ENCODE peak calls at places on chromosomes 6 and 20, in five cellular contexts. One of them, this sample, is unnamed.
A peak's percentile ranks its signal among the peaks of the same experiment; 100 is the strongest.

GRCh38 chr6:25486580-25486979 is 165.4 kb upstream of the SCGN start:
- DNase-seq in AG09309: no peak
- DNase-seq in cardiac fibroblast: no peak
- DNase-seq in fibroblast of mammary gland: no peak
- DNase-seq in AG10803: no peak
- DNase-seq in this sample: no peak

GRCh38 chr6:16929814-16930213 is 168.6 kb upstream of the ATXN1 start:
- DNase-seq in AG09309: peak; percentile 100
- DNase-seq in cardiac fibroblast: peak; percentile 77
- DNase-seq in fibroblast of mammary gland: peak; percentile 98
- DNase-seq in AG10803: peak; percentile 100
- DNase-seq in this sample: peak; percentile 99

GRCh38 chr6:18264338-18265098 is at the start of gene DEK:
- DNase-seq in AG09309: no peak
- DNase-seq in cardiac fibroblast: peak; percentile 83
- DNase-seq in fibroblast of mammary gland: peak; percentile 76
- DNase-seq in AG10803: peak; percentile 81
- DNase-seq in this sample: no peak

GRCh38 chr6:2448826-2449571 is 203.6 kb upstream of the GMDS start:
- DNase-seq in AG09309: peak; percentile 61
- DNase-seq in cardiac fibroblast: peak; percentile 86
- DNase-seq in fibroblast of mammary gland: peak; percentile 89
- DNase-seq in AG10803: peak; percentile 84
- DNase-seq in this sample: peak; percentile 40

GRCh38 chr20:57080796-57081195 is 185.6 kb downstream of the BMP7 start:
- DNase-seq in AG09309: no peak
- DNase-seq in cardiac fibroblast: no peak
- DNase-seq in fibroblast of mammary gland: peak; percentile 55
- DNase-seq in AG10803: peak; percentile 68
- DNase-seq in this sample: no peak

GRCh38 chr20:22652685-22653568 is 68.6 kb upstream of the FOXA2 start:
- DNase-seq in AG09309: no peak
- DNase-seq in cardiac fibroblast: no peak
- DNase-seq in fibroblast of mammary gland: no peak
- DNase-seq in AG10803: no peak
- DNase-seq in this sample: no peak

GRCh38 chr6:124393536-124393935 is 568.7 kb upstream of the RNF217 start:
- DNase-seq in AG09309: no peak
- DNase-seq in cardiac fibroblast: no peak
- DNase-seq in fibroblast of mammary gland: peak; percentile 21
- DNase-seq in AG10803: no peak
- DNase-seq in this sample: no peak

GRCh38 chr6:84641076-84641475 is 123.3 kb downstream of the TBX18 start:
- DNase-seq in AG09309: no peak
- DNase-seq in cardiac fibroblast: no peak
- DNase-seq in fibroblast of mammary gland: no peak
- DNase-seq in AG10803: no peak
- DNase-seq in this sample: no peak

GRCh38 chr6:164216368-164216767 is 801.9 kb downstream of the QKI start:
- DNase-seq in AG09309: no peak
- DNase-seq in cardiac fibroblast: no peak
- DNase-seq in fibroblast of mammary gland: no peak
- DNase-seq in AG10803: no peak
- DNase-seq in this sample: no peak

GRCh38 chr6:69917834-69918233 is 51.5 kb downstream of the COL19A1 start:
- DNase-seq in AG09309: no peak
- DNase-seq in cardiac fibroblast: peak; percentile 94
- DNase-seq in fibroblast of mammary gland: peak; percentile 87
- DNase-seq in AG10803: peak; percentile 28
- DNase-seq in this sample: peak; percentile 10

GRCh38 chr20:43681991-43682410 is 15.1 kb downstream of the MYBL2 start:
- DNase-seq in AG09309: no peak
- DNase-seq in cardiac fibroblast: no peak
- DNase-seq in fibroblast of mammary gland: no peak
- DNase-seq in AG10803: no peak
- DNase-seq in this sample: no peak

GRCh38 chr6:111712398-111712797 is 106.7 kb upstream of the TRAF3IP2 start:
- DNase-seq in AG09309: no peak
- DNase-seq in cardiac fibroblast: peak; percentile 74
- DNase-seq in fibroblast of mammary gland: peak; percentile 56
- DNase-seq in AG10803: peak; percentile 85
- DNase-seq in this sample: peak; percentile 65

GRCh38 chr6:54481096-54481495 is 172.9 kb downstream of the TINAG start:
- DNase-seq in AG09309: no peak
- DNase-seq in cardiac fibroblast: no peak
- DNase-seq in fibroblast of mammary gland: peak; percentile 1
- DNase-seq in AG10803: no peak
- DNase-seq in this sample: no peak

GRCh38 chr20:3082306-3082951 is 2.1 kb downstream of the AVP start:
- DNase-seq in AG09309: no peak
- DNase-seq in cardiac fibroblast: no peak
- DNase-seq in fibroblast of mammary gland: no peak
- DNase-seq in AG10803: no peak
- DNase-seq in this sample: no peak

GRCh38 chr20:50450961-50451752 is 59.0 kb upstream of the PTPN1 start:
- DNase-seq in AG09309: peak; percentile 24
- DNase-seq in cardiac fibroblast: peak; percentile 60
- DNase-seq in fibroblast of mammary gland: peak; percentile 71
- DNase-seq in AG10803: peak; percentile 63
- DNase-seq in this sample: no peak

GRCh38 chr6:11384531-11385309 is 152.3 kb upstream of the NEDD9 start:
- DNase-seq in AG09309: peak; percentile 38
- DNase-seq in cardiac fibroblast: peak; percentile 37
- DNase-seq in fibroblast of mammary gland: peak; percentile 27
- DNase-seq in AG10803: peak; percentile 95
- DNase-seq in this sample: no peak

GRCh38 chr20:9447182-9447581 is 67.2 kb upstream of the LAMP5 start:
- DNase-seq in AG09309: no peak
- DNase-seq in cardiac fibroblast: no peak
- DNase-seq in fibroblast of mammary gland: no peak
- DNase-seq in AG10803: no peak
- DNase-seq in this sample: no peak

GRCh38 chr6:22322103-22322882 is 25.5 kb upstream of the PRL start:
- DNase-seq in AG09309: no peak
- DNase-seq in cardiac fibroblast: peak; percentile 28
- DNase-seq in fibroblast of mammary gland: no peak
- DNase-seq in AG10803: no peak
- DNase-seq in this sample: no peak

GRCh38 chr20:41078329-41078728 is 49.7 kb downstream of the TOP1 start:
- DNase-seq in AG09309: peak; percentile 29
- DNase-seq in cardiac fibroblast: peak; percentile 68
- DNase-seq in fibroblast of mammary gland: peak; percentile 51
- DNase-seq in AG10803: peak; percentile 65
- DNase-seq in this sample: peak; percentile 33

GRCh38 chr6:89950879-89951391 is 56.7 kb downstream of the GJA10 start:
- DNase-seq in AG09309: no peak
- DNase-seq in cardiac fibroblast: peak; percentile 22
- DNase-seq in fibroblast of mammary gland: peak; percentile 12
- DNase-seq in AG10803: no peak
- DNase-seq in this sample: no peak

GRCh38 chr20:62289898-62290297 is 12.9 kb upstream of the ADRM1 start:
- DNase-seq in AG09309: no peak
- DNase-seq in cardiac fibroblast: no peak
- DNase-seq in fibroblast of mammary gland: no peak
- DNase-seq in AG10803: no peak
- DNase-seq in this sample: no peak

DNA sequence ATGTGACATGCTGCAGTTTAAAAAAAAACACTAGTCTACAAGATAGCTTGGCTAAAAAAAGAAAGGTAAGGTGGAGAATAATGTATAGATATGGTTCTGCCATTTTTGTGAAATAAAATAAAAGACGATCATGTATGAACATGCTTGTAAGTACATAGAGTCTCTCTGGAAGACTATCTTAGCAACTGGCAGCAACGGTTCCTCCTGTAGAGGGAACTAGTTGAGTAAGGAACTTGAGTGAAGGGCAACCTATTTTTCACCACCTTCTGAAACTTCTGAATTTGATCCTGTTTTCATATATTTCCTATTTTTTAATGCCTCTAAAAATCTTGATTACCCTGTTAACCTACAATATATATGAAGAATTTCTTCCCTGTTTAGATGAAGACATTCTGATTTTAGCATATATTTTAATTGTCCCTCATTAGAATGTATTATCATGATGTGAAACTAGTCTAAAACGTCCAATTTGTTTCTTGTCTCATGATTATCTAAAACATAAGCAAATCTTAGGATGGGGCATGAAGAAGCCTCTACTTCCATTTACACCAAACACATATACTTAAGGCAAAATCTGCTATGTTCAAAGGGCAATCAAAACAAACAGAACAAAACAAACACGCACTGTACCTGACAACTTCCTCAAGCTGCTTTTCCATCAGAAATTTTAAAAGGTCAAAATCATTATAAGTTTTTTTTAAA is 202.5 kb downstream of the ISM1 start:
- DNase-seq in AG09309: no peak
- DNase-seq in cardiac fibroblast: no peak
- DNase-seq in fibroblast of mammary gland: no peak
- DNase-seq in AG10803: no peak
- DNase-seq in this sample: no peak
- TF ChIP-seq CTCF in AG09309: no peak
- TF ChIP-seq CTCF in cardiac fibroblast: no peak
- TF ChIP-seq CTCF in fibroblast of mammary gland: no peak
- TF ChIP-seq CTCF in AG10803: no peak
- TF ChIP-seq CTCF in this sample: no peak

DNA sequence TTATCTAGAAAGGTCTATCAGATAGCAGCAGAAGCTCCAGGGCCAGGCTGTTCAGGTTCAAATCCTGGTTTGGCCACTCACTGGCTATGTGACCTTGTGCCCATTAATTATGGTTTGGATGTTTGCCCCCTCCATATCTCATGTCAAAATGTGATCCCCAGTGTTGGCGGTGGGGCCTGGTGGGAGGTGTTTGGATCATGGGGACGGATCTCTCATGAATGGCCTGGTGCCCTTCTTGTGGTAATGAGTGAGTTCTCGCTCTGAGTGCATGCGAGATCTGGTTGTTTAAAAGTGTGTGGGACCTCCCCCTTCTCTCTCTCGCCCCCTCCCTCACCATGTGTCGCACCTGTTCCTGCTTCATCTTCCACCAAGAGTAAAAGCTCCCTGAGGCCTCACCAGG is 240.9 kb downstream of the LRFN2 start:
- DNase-seq in AG09309: no peak
- DNase-seq in cardiac fibroblast: no peak
- DNase-seq in fibroblast of mammary gland: no peak
- DNase-seq in AG10803: no peak
- DNase-seq in this sample: no peak
- H3K4me3 ChIP-seq in AG09309: no peak overlapping the region
- H3K4me3 ChIP-seq in cardiac fibroblast: no peak overlapping the region
- H3K4me3 ChIP-seq in fibroblast of mammary gland: no peak overlapping the region
- H3K4me3 ChIP-seq in AG10803: no peak overlapping the region
- H3K4me3 ChIP-seq in this sample: no peak overlapping the region

GRCh38 chr6:169215201-169215661 is 38.4 kb downstream of the THBS2 start:
- DNase-seq in AG09309: no peak
- DNase-seq in cardiac fibroblast: peak; percentile 45
- DNase-seq in fibroblast of mammary gland: peak; percentile 66
- DNase-seq in AG10803: peak; percentile 30
- DNase-seq in this sample: no peak

GRCh38 chr6:169212436-169212835 is 41.2 kb downstream of the THBS2 start:
- DNase-seq in AG09309: no peak
- DNase-seq in cardiac fibroblast: peak; percentile 30
- DNase-seq in fibroblast of mammary gland: no peak
- DNase-seq in AG10803: no peak
- DNase-seq in this sample: no peak

GRCh38 chr6:169211881-169212280 is 41.8 kb downstream of the THBS2 start:
- DNase-seq in AG09309: no peak
- DNase-seq in cardiac fibroblast: no peak
- DNase-seq in fibroblast of mammary gland: no peak
- DNase-seq in AG10803: no peak
- DNase-seq in this sample: no peak

GRCh38 chr6:169213814-169214520 is 39.7 kb downstream of the THBS2 start:
- DNase-seq in AG09309: no peak
- DNase-seq in cardiac fibroblast: no peak
- DNase-seq in fibroblast of mammary gland: no peak
- DNase-seq in AG10803: no peak
- DNase-seq in this sample: no peak

DNA sequence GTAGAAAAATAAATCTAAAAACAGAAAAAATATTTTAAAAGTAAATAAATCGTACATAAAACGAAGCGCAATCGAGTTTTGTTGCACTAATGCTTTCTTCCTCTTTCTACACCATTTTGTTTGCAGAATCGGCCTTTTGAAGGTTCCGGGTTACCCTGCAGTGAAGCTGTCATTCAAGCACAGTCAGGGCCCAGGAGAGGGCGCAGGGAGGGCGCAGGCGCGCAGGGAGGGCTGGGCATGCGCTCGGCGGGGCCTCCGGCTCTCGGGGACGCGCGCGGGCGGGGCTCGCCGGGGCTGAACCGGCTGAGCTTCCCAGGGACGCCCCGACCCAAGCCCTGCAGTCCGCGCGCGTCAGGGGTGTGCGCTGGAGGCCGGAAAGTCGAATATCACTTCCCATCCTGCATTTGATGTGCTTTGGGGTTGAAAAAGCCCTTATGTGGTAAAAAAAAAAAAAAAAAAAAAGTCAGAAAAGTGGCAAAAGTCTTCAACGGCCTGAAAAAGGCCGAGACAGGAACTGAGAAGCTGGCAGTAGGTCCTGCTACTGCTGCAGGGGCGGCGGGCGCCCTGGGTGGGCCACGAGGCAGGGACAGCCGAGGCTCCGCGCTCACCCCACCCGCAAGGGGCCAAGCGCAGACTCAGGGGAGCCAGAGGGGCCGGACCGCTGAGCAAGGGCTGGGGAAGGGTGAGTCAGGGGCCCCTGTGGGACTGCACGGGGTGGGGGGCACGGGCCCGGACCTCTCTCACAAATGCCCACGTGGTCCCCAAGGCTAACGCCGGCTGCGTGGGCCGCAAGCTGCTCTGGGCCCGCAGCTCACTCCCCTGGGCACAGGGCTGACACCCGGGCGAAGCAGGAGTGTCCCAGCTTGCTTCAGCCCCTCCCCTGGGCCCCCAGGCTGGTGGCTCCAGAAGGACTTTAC is 40.5 kb downstream of the THBS2 start:
- DNase-seq in AG09309: no peak
- DNase-seq in cardiac fibroblast: peak; percentile 90
- DNase-seq in fibroblast of mammary gland: peak; percentile 81
- DNase-seq in AG10803: peak; percentile 83
- DNase-seq in this sample: no peak
- TF ChIP-seq CTCF in AG09309: peak; percentile 28
- TF ChIP-seq CTCF in cardiac fibroblast: peak; percentile 31
- TF ChIP-seq CTCF in fibroblast of mammary gland: peak; percentile 30
- TF ChIP-seq CTCF in AG10803: peak; percentile 50
- TF ChIP-seq CTCF in this sample: peak; percentile 70

DNA sequence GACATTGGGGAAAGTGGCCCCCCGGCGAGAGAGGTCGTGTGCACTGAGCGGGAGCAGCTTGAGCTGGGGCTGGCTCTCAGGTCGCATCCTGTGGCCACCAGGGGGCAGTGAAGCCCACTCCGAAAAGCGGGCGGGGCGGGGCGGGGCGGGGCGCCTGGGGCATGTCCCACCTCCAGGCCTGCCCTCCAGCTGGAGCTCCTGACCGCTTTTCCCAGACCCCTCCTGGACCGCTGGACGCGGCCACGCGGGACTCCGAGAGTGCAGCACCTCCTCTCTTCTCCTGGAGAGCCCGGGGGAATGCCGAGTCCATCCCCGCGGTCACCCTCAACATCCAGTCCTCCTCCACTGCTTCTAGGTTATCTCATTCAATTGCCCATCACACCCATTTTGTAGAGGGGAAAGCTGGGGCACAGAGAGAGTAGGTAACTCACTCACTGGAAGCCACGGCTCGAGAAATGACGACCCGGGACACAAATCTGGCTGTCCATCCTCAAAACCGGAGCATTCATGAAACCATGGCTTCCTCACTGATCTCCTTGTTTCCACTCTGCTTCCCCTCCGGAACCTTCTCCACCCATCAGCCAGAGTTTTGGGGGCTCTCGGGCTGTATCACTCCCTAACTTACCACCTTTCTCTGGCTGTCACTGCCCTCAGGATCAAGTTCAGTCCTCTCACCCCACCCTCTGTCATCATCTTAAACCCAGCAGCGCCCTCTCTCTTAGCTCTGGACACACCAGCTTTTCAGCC is 24.1 kb downstream of the COX4I2 start:
- DNase-seq in AG09309: no peak
- DNase-seq in cardiac fibroblast: peak; percentile 81
- DNase-seq in fibroblast of mammary gland: peak; percentile 63
- DNase-seq in AG10803: peak; percentile 68
- DNase-seq in this sample: no peak
- H3K4me3 ChIP-seq in AG09309: peak overlapping the region; percentile 46
- H3K4me3 ChIP-seq in cardiac fibroblast: no peak overlapping the region
- H3K4me3 ChIP-seq in fibroblast of mammary gland: peak overlapping the region; percentile 31
- H3K4me3 ChIP-seq in AG10803: peak overlapping the region; percentile 58
- H3K4me3 ChIP-seq in this sample: peak overlapping the region; percentile 48

This sample was measured in AG04449.